ENCODE peak calls at places on chromosomes 4 and X, in six cellular contexts. S, J, H, Y, V and I are unnamed samples.

GRCh38 chr4:87584509-87584908 is 23.8 kb upstream of the DSPP start:
- DNase-seq in S (no peak), Y (no peak), V (no peak), J (no peak), H (no peak), I (no peak)

GRCh38 chrX:633043-633654 is 2.6 kb downstream of the SHOX start:
- DNase-seq in Y (no peak), V (no peak), S (no peak), J (no peak), H (no peak), I (no peak)

GRCh38 chr4:53651142-53651720 is 59.9 kb upstream of the LNX1 start:
- DNase-seq in S (no peak), J (no peak), V (no peak), H (no peak), Y (no peak), I (no peak)

GRCh38 chr4:825969-826330 is at the start of gene CPLX1:
- DNase-seq in S (no peak), J (peak), Y (peak), H (peak), V (no peak), I (no peak)

GRCh38 chrX:115913575-115913974 is 257.0 kb upstream of the AGTR2 start:
- DNase-seq in H (no peak), Y (no peak), J (no peak), V (no peak), S (no peak), I (no peak)

GRCh38 chrX:108584617-108585211 is 145.1 kb downstream of the COL4A5 start:
- DNase-seq in V (no peak), S (no peak), Y (peak), J (no peak), H (no peak), I (no peak)

GRCh38 chr4:107862658-107863057 is 37.9 kb downstream of the SGMS2 start:
- DNase-seq in H (no peak), Y (no peak), S (no peak), J (no peak), V (no peak), I (no peak)

GRCh38 chrX:68648960-68649359 is 1.5 kb downstream of the STARD8 start:
- DNase-seq in J (no peak), V (peak), Y (peak), H (no peak), S (no peak), I (no peak)

GRCh38 chrX:131746491-131746968 is 202.7 kb downstream of the OR13H1 start:
- DNase-seq in J (no peak), Y (peak), V (no peak), S (peak), H (no peak), I (no peak)

GRCh38 chr4:43765514-43765913 is 683.1 kb downstream of the KCTD8 start:
- DNase-seq in Y (no peak), J (no peak), H (no peak), S (no peak), V (no peak), I (no peak)

GRCh38 chrX:132615396-132616131 is 126.7 kb upstream of the MBNL3 start:
- DNase-seq in V (peak), J (peak), Y (peak), H (peak), S (peak), I (peak)

GRCh38 chr4:85050736-85051135 is 84.2 kb upstream of the WDFY3 start:
- DNase-seq in V (no peak), S (no peak), H (no peak), Y (no peak), J (no peak), I (no peak)

GRCh38 chrX:14351889-14352288 is 177.4 kb upstream of the GLRA2 start:
- DNase-seq in Y (peak), J (no peak), S (no peak), H (no peak), V (no peak), I (no peak)

GRCh38 chr4:88613417-88613875 is 21.2 kb downstream of the HERC3 start:
- DNase-seq in Y (no peak), J (peak), S (peak), V (no peak), H (no peak), I (no peak)

GRCh38 chr4:136329042-136329662 is 1203.1 kb downstream of the PCDH18 start:
- DNase-seq in Y (peak), H (no peak), S (no peak), J (no peak), V (no peak), I (no peak)

GRCh38 chr4:41594439-41594838 is 56.5 kb downstream of the LIMCH1 start:
- DNase-seq in V (no peak), H (no peak), Y (no peak), S (no peak), J (no peak), I (no peak)

GRCh38 chr4:147312376-147313046 is 168.4 kb upstream of the EDNRA start:
- DNase-seq in V (no peak), Y (no peak), H (no peak), J (no peak), S (no peak), I (no peak)

GRCh38 chr4:173411106-173411703 is 12.3 kb upstream of the SCRG1 start:
- DNase-seq in S (no peak), J (no peak), V (no peak), Y (no peak), H (no peak), I (no peak)

GRCh38 chr4:145731026-145731425 is 51.1 kb downstream of the C4orf51 start:
- DNase-seq in H (no peak), Y (no peak), V (no peak), J (no peak), S (no peak), I (no peak)

GRCh38 chr4:112130903-112131302 is 14.4 kb upstream of the FAM241A start:
- DNase-seq in S (no peak), Y (peak), V (no peak), J (no peak), H (no peak), I (no peak)

GRCh38 chr4:81445196-81445595 is 26.5 kb downstream of the RASGEF1B start:
- DNase-seq in J (no peak), H (no peak), Y (no peak), V (no peak), S (no peak), I (no peak)